ENCODE peak calls at places on chromosomes 16 and 17, in six cellular contexts. Z, U, V, K, A and M are unnamed samples.
A peak's percentile ranks its signal among the peaks of the same experiment; 100 is the strongest.

GRCh38 chr16:4321286-4322120 is 5.6 kb downstream of the GLIS2 start:
- DNase-seq in Z (no peak), A (no peak), K (no peak), V (no peak), U (no peak), M (no peak)

GRCh38 chr16:23650674-23651073 is 9.4 kb downstream of the DCTN5 start:
- DNase-seq in A (no peak), V (no peak), K (peak; percentile 51), U (no peak), Z (peak; percentile 24), M (no peak)

GRCh38 chr17:69874220-69874670 is 200.8 kb upstream of the KCNJ16 start:
- DNase-seq in A (peak; percentile 84), V (peak; percentile 95), Z (peak; percentile 9), K (peak; percentile 79), U (no peak), M (no peak)

GRCh38 chr16:64240586-64240985 is 881.3 kb downstream of the CDH11 start:
- DNase-seq in U (no peak), K (no peak), V (no peak), Z (no peak), A (no peak), M (no peak)

GRCh38 chr17:1150863-1151685 is 28.7 kb downstream of the ABR start:
- DNase-seq in K (no peak), U (no peak), Z (no peak), V (no peak), A (no peak), M (no peak)

GRCh38 chr16:1832831-1833454 is 5.9 kb downstream of the FAHD1 start:
- DNase-seq in U (peak; percentile 18), Z (no peak), A (peak; percentile 54), V (no peak), K (no peak), M (no peak)

GRCh38 chr16:69761983-69762842 is at the start of gene WWP2:
- DNase-seq in A (peak; percentile 70), V (peak; percentile 73), K (peak; percentile 90), Z (peak; percentile 95), U (peak; percentile 95), M (peak; percentile 96)

GRCh38 chr17:74552037-74552436 is 6.1 kb upstream of the CD300C start:
- DNase-seq in Z (no peak), U (no peak), V (no peak), K (no peak), A (peak; percentile 88), M (no peak)

GRCh38 chr17:30429155-30429554 is 48.1 kb upstream of the GOSR1 start:
- DNase-seq in K (no peak), A (no peak), U (no peak), Z (no peak), V (peak; percentile 32), M (no peak)

GRCh38 chr16:583815-584591 is 5.9 kb upstream of the RAB40C start:
- DNase-seq in K (no peak), Z (no peak), V (no peak), U (peak; percentile 73), A (no peak), M (peak; percentile 89)

GRCh38 chr17:75658237-75658636 is 8.7 kb downstream of the RECQL5 start:
- DNase-seq in Z (no peak), U (no peak), V (no peak), A (no peak), K (no peak), M (no peak)

GRCh38 chr17:5437721-5438317 is 1.1 kb downstream of the C1QBP start:
- DNase-seq in K (no peak), A (peak; percentile 59), U (no peak), V (no peak), Z (no peak), M (no peak)

GRCh38 chr17:11901901-11902300 is 95.4 kb downstream of the ZNF18 start:
- DNase-seq in Z (no peak), K (no peak), A (no peak), V (no peak), U (no peak), M (no peak)

GRCh38 chr16:86661715-86662114 is 83.4 kb downstream of the FOXL1 start:
- DNase-seq in Z (no peak), V (no peak), K (no peak), A (no peak), U (no peak), M (no peak)

GRCh38 chr17:77464988-77465357 is 324.2 kb downstream of the SEC14L1 start:
- DNase-seq in Z (no peak), A (no peak), V (no peak), K (no peak), U (no peak), M (no peak)

GRCh38 chr17:38894276-38894675 is 24.4 kb downstream of the LASP1 start:
- DNase-seq in A (no peak), Z (no peak), V (no peak), U (no peak), K (peak; percentile 84), M (no peak)

GRCh38 chr16:54875443-54875842 is 55.2 kb upstream of the IRX5 start:
- DNase-seq in Z (peak; percentile 13), A (no peak), K (peak; percentile 66), U (no peak), V (no peak), M (peak; percentile 39)

GRCh38 chr17:8324913-8325312 is 14.7 kb upstream of the ODF4 start:
- DNase-seq in U (no peak), V (no peak), K (no peak), Z (no peak), A (no peak), M (no peak)

GRCh38 chr17:62708587-62708986 is 81.1 kb downstream of the MRC2 start:
- DNase-seq in U (no peak), V (no peak), K (no peak), A (no peak), Z (no peak), M (no peak)

GRCh38 chr17:4998027-4998665 is 396 bp downstream of the KIF1C start:
- DNase-seq in Z (peak; percentile 90), K (peak; percentile 61), U (peak; percentile 90), V (no peak), A (no peak), M (peak; percentile 96)

GRCh38 chr17:75457047-75457654 is 716 bp downstream of the TMEM94 start:
- DNase-seq in K (peak; percentile 83), A (peak; percentile 15), Z (peak; percentile 73), V (peak; percentile 54), U (peak; percentile 80), M (peak; percentile 81)

GRCh38 chr17:75518983-75519540 is 2.7 kb downstream of the TSEN54 start:
- DNase-seq in K (no peak), V (no peak), U (no peak), A (no peak), Z (no peak), M (no peak)

GRCh38 chr17:70563301-70563820 is 394.0 kb downstream of the KCNJ2 start:
- DNase-seq in K (no peak), U (no peak), A (no peak), V (no peak), Z (no peak), M (no peak)

GRCh38 chr17:16997514-16998429 is 25.9 kb upstream of the TNFRSF13B start:
- DNase-seq in V (no peak), Z (no peak), U (peak; percentile 68), A (peak; percentile 47), K (no peak), M (peak; percentile 43)

GRCh38 chr17:3532859-3533142 is 24.8 kb downstream of the TRPV3 start:
- DNase-seq in V (no peak), A (no peak), Z (no peak), U (no peak), K (no peak), M (no peak)
- H3K36me3 ChIP-seq in V (no peaks in the 10 kb centered on the region), A (no peaks in the 10 kb centered on the region), Z (no peaks in the 10 kb centered on the region), U (no peaks in the 10 kb centered on the region), K (no peaks in the 10 kb centered on the region), M (no peaks in the 10 kb centered on the region)

GRCh38 chr16:8944113-8944765 is 19.5 kb downstream of the USP7 start:
- DNase-seq in V (no peak), U (no peak), Z (no peak), A (no peak), K (no peak), M (no peak)
- H3K4me3 ChIP-seq in V (no peak overlapping the region), U (peak overlapping the region; percentile 16), Z (no peak overlapping the region), A (no peak overlapping the region), K (no peak overlapping the region), M (no peak overlapping the region)

GRCh38 chr16:30853758-30854157 is 40.1 kb downstream of the BCL7C start:
- DNase-seq in K (no peak), U (no peak), A (peak; percentile 79), V (no peak), Z (no peak), M (no peak)

GRCh38 chr16:30858829-30859423 is 35.0 kb downstream of the BCL7C start:
- DNase-seq in U (no peak), K (no peak), Z (no peak), V (no peak), A (no peak), M (no peak)

DNA sequence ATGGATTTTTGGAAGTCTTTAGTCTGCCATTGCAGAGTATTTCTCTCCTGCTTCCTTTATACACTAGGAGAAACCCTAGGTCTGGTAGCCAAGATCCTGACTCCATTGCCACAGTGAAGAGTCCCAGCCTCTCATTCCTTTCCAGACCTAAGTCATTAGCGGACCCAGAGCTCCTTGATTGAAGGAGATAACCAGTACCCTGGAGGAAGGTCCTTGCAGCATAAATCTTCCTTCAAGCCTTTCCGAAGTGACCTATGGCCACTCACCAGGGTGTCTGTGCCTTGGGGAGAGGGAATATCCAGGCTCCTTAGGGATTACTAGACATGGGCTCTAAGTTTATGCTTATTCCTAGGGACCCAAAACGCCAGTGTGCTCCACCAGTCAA is 35.8 kb downstream of the BCL7C start:
- DNase-seq in U (no peak), K (peak; percentile 30), Z (no peak), A (no peak), V (no peak), M (no peak)
- H3K27me3 ChIP-seq in U (no peaks in the 10 kb centered on the region), K (no peaks in the 10 kb centered on the region), Z (peaks cover 7% of the 10 kb centered on the region), A (no peaks in the 10 kb centered on the region), V (no peaks in the 10 kb centered on the region), M (peaks cover 17% of the 10 kb centered on the region)

GRCh38 chr17:59485018-59485417 is 80.4 kb upstream of the DHX40 start:
- DNase-seq in K (no peak), Z (no peak), A (no peak), V (no peak), U (no peak), M (no peak)

GRCh38 chr17:59487161-59487873 is 78.1 kb upstream of the DHX40 start:
- DNase-seq in K (no peak), Z (no peak), U (no peak), A (no peak), V (no peak), M (no peak)

GRCh38 chr17:59479141-59479540 is 86.3 kb upstream of the DHX40 start:
- DNase-seq in V (no peak), A (no peak), U (no peak), Z (no peak), K (no peak), M (no peak)

GRCh38 chr17:59488805-59489204 is 76.6 kb upstream of the DHX40 start:
- DNase-seq in U (no peak), V (no peak), Z (no peak), K (no peak), A (no peak), M (no peak)

DNA sequence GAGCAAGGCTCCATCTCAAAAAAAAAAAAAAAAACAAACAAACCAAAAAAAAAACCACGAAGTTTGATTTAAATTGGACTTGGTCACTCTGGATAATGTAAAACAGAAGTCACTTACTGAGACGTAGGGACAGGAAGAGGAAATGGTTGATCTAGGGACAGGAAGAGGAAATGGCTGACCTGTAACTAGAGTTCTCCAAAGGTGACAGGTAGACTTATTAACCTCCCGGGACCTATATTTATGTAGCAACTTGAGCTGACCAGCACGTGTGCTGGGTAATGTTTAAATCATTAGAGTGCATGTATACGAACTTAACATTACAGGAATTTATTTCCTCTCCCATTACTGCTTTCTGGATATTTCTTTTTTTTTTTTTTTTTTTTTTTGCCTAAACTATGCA is 81.5 kb upstream of the DHX40 start:
- DNase-seq in K (no peak), V (no peak), A (no peak), U (no peak), Z (no peak), M (no peak)
- H3K36me3 ChIP-seq in K (no peaks in the 10 kb centered on the region), V (no peaks in the 10 kb centered on the region), A (no peaks in the 10 kb centered on the region), U (no peaks in the 10 kb centered on the region), Z (no peaks in the 10 kb centered on the region), M (no peaks in the 10 kb centered on the region)